ENCODE peak calls at places on chromosome 9, in eight cellular contexts. L is activated CD8-positive, alpha-beta memory T cell treated with anti-CD3 and anti-CD28 coated beads for 4 hours; G is psoas muscle; R is KBM-7; W is stromal cell of bone marrow; T is activated CD4-positive, alpha-beta T cell treated with anti-CD3 and anti-CD28 coated beads, Interleukin-2, amount 10 ng/mL, durations not matched to agents 7 days and 5 days; H is brain microvascular endothelial cell; Q is fibroblast of the aortic adventitia. M is an unnamed sample.

GRCh38 chr9:79799691-79800345 is 228.1 kb downstream of the TLE4 start:
- DNase-seq in T (no peak), R (no peak), G (no peak), W (peak), L (no peak), Q (peak), H (peak), M (no peak)

GRCh38 chr9:133967024-133967741 is 24.9 kb downstream of the VAV2 start:
- DNase-seq in R (no peak), W (no peak), L (no peak), Q (peak), T (no peak), H (peak), G (no peak), M (no peak)

GRCh38 chr9:128819716-128820664 is 1.7 kb downstream of the ENDOG start:
- DNase-seq in W (no peak), Q (peak), G (peak), L (no peak), R (peak), T (no peak), H (no peak), M (peak)

GRCh38 chr9:69279084-69279729 is 45.8 kb upstream of the ENTREP1 start:
- DNase-seq in W (no peak), R (no peak), Q (no peak), H (no peak), T (no peak), L (no peak), G (no peak), M (no peak)

GRCh38 chr9:30944233-30944585 is 1440.2 kb upstream of the ACO1 start:
- DNase-seq in H (no peak), L (no peak), W (no peak), G (no peak), T (no peak), Q (no peak), R (no peak), M (no peak)

GRCh38 chr9:79858509-79858908 is 286.7 kb downstream of the TLE4 start:
- DNase-seq in W (no peak), G (no peak), H (peak), R (peak), T (peak), L (no peak), Q (peak), M (peak)

GRCh38 chr9:112819635-112820496 is 69.3 kb downstream of the SNX30 start:
- DNase-seq in W (peak), Q (peak), L (no peak), G (peak), H (peak), R (peak), T (peak), M (peak)

GRCh38 chr9:92714787-92715487 is 45.0 kb upstream of the IPPK start:
- DNase-seq in L (no peak), Q (no peak), G (no peak), T (no peak), R (no peak), W (no peak), H (no peak), M (no peak)

GRCh38 chr9:79574166-79574565 is 2.4 kb downstream of the TLE4 start:
- DNase-seq in G (no peak), H (no peak), T (no peak), L (no peak), W (no peak), R (no peak), Q (no peak), M (no peak)

GRCh38 chr9:124267271-124267807 is 9.6 kb downstream of the NEK6 start:
- DNase-seq in Q (peak), T (no peak), W (no peak), G (no peak), L (no peak), R (peak), H (peak), M (peak)

GRCh38 chr9:134554011-134554749 is 87.4 kb upstream of the COL5A1 start:
- DNase-seq in G (peak), H (no peak), W (no peak), R (no peak), L (no peak), T (no peak), Q (no peak), M (no peak)

GRCh38 chr9:124941689-124942561 is 1.0 kb upstream of the GOLGA1 start:
- DNase-seq in H (peak), G (peak), Q (peak), T (peak), R (peak), W (no peak), L (peak), M (peak)

GRCh38 chr9:1959347-1959746 is 55.8 kb upstream of the SMARCA2 start:
- DNase-seq in G (no peak), L (no peak), T (no peak), W (no peak), Q (no peak), R (no peak), H (no peak), M (no peak)

GRCh38 chr9:103361906-103362305 is 366.8 kb downstream of the CYLC2 start:
- DNase-seq in H (no peak), T (no peak), W (no peak), Q (no peak), G (no peak), R (no peak), L (no peak), M (no peak)

GRCh38 chr9:96100385-96100978 is 201.5 kb downstream of the HSD17B3 start:
- DNase-seq in H (no peak), L (no peak), Q (no peak), W (no peak), T (no peak), R (peak), G (no peak), M (no peak)